ENCODE peak calls at places on chromosomes 13 and 19, in eight cellular contexts. One of them, this sample, is unnamed.

GRCh38 chr19:4186087-4186993 is 3.9 kb downstream of the ANKRD24 start:
- DNase-seq in spleen: peak; percentile 83
- DNase-seq in lung: peak; percentile 80
- DNase-seq in OCI-LY7: peak; percentile 76
- DNase-seq in right lobe of liver: peak; percentile 85
- DNase-seq in PC-3: peak; percentile 78
- DNase-seq in testis: peak; percentile 83
- DNase-seq in tibial artery: peak; percentile 41
- DNase-seq in this sample: peak; percentile 76

GRCh38 chr13:43307921-43308433 is 284.6 kb downstream of the DNAJC15 start:
- DNase-seq in spleen: no peak
- DNase-seq in lung: peak; percentile 77
- DNase-seq in OCI-LY7: peak; percentile 54
- DNase-seq in right lobe of liver: peak; percentile 96
- DNase-seq in PC-3: peak; percentile 16
- DNase-seq in testis: peak; percentile 96
- DNase-seq in tibial artery: peak; percentile 81
- DNase-seq in this sample: peak; percentile 38

GRCh38 chr19:800360-801029 is 3.2 kb downstream of the PTBP1 start:
- DNase-seq in spleen: no peak
- DNase-seq in lung: no peak
- DNase-seq in OCI-LY7: no peak
- DNase-seq in right lobe of liver: no peak
- DNase-seq in PC-3: peak; percentile 61
- DNase-seq in testis: peak; percentile 68
- DNase-seq in tibial artery: no peak
- DNase-seq in this sample: no peak

GRCh38 chr13:76884167-76884566 is 2.0 kb downstream of the KCTD12 start:
- DNase-seq in spleen: peak; percentile 81
- DNase-seq in lung: peak; percentile 56
- DNase-seq in OCI-LY7: no peak
- DNase-seq in right lobe of liver: no peak
- DNase-seq in PC-3: no peak
- DNase-seq in testis: peak; percentile 77
- DNase-seq in tibial artery: peak; percentile 34
- DNase-seq in this sample: no peak

GRCh38 chr19:14519860-14520407 is 1.7 kb upstream of the DNAJB1 start:
- DNase-seq in spleen: no peak
- DNase-seq in lung: no peak
- DNase-seq in OCI-LY7: no peak
- DNase-seq in right lobe of liver: peak; percentile 79
- DNase-seq in PC-3: peak; percentile 98
- DNase-seq in testis: peak; percentile 76
- DNase-seq in tibial artery: no peak
- DNase-seq in this sample: no peak

GRCh38 chr13:111210488-111210887 is 95.4 kb downstream of the ARHGEF7 start:
- DNase-seq in spleen: no peak
- DNase-seq in lung: peak; percentile 68
- DNase-seq in OCI-LY7: no peak
- DNase-seq in right lobe of liver: no peak
- DNase-seq in PC-3: peak; percentile 29
- DNase-seq in testis: peak; percentile 42
- DNase-seq in tibial artery: no peak
- DNase-seq in this sample: peak; percentile 57

GRCh38 chr19:6773323-6773931 is 919 bp downstream of the VAV1 start:
- DNase-seq in spleen: peak; percentile 93
- DNase-seq in lung: peak; percentile 55
- DNase-seq in OCI-LY7: peak; percentile 89
- DNase-seq in right lobe of liver: peak; percentile 70
- DNase-seq in PC-3: no peak
- DNase-seq in testis: no peak
- DNase-seq in tibial artery: peak; percentile 31
- DNase-seq in this sample: no peak

GRCh38 chr19:16202320-16203255 is 4.9 kb downstream of the AP1M1 start:
- DNase-seq in spleen: no peak
- DNase-seq in lung: no peak
- DNase-seq in OCI-LY7: no peak
- DNase-seq in right lobe of liver: no peak
- DNase-seq in PC-3: no peak
- DNase-seq in testis: no peak
- DNase-seq in tibial artery: no peak
- DNase-seq in this sample: no peak

GRCh38 chr13:24615911-24616472 is 64.2 kb upstream of the ATP12A start:
- DNase-seq in spleen: no peak
- DNase-seq in lung: no peak
- DNase-seq in OCI-LY7: no peak
- DNase-seq in right lobe of liver: no peak
- DNase-seq in PC-3: no peak
- DNase-seq in testis: no peak
- DNase-seq in tibial artery: no peak
- DNase-seq in this sample: no peak

GRCh38 chr13:28532226-28533048 is 37.5 kb upstream of the FLT1 start:
- DNase-seq in spleen: peak; percentile 81
- DNase-seq in lung: no peak
- DNase-seq in OCI-LY7: no peak
- DNase-seq in right lobe of liver: peak; percentile 66
- DNase-seq in PC-3: no peak
- DNase-seq in testis: peak; percentile 49
- DNase-seq in tibial artery: peak; percentile 21
- DNase-seq in this sample: no peak

GRCh38 chr13:50412046-50412617 is 396.9 kb downstream of the KCNRG start:
- DNase-seq in spleen: no peak
- DNase-seq in lung: no peak
- DNase-seq in OCI-LY7: no peak
- DNase-seq in right lobe of liver: no peak
- DNase-seq in PC-3: peak; percentile 6
- DNase-seq in testis: no peak
- DNase-seq in tibial artery: no peak
- DNase-seq in this sample: no peak

GRCh38 chr19:55014714-55015113 is 23.4 kb downstream of the GP6 start:
- DNase-seq in spleen: peak; percentile 84
- DNase-seq in lung: no peak
- DNase-seq in OCI-LY7: no peak
- DNase-seq in right lobe of liver: peak; percentile 64
- DNase-seq in PC-3: peak; percentile 25
- DNase-seq in testis: no peak
- DNase-seq in tibial artery: no peak
- DNase-seq in this sample: no peak

GRCh38 chr13:19838726-19839342 is 24.6 kb downstream of the ZMYM5 start:
- DNase-seq in spleen: no peak
- DNase-seq in lung: no peak
- DNase-seq in OCI-LY7: no peak
- DNase-seq in right lobe of liver: no peak
- DNase-seq in PC-3: no peak
- DNase-seq in testis: no peak
- DNase-seq in tibial artery: no peak
- DNase-seq in this sample: no peak

GRCh38 chr13:53015971-53016370 is 12.6 kb upstream of the OLFM4 start:
- DNase-seq in spleen: no peak
- DNase-seq in lung: no peak
- DNase-seq in OCI-LY7: no peak
- DNase-seq in right lobe of liver: no peak
- DNase-seq in PC-3: no peak
- DNase-seq in testis: no peak
- DNase-seq in tibial artery: no peak
- DNase-seq in this sample: no peak

GRCh38 chr19:56162258-56162657 is 13.6 kb upstream of the GALP start:
- DNase-seq in spleen: no peak
- DNase-seq in lung: no peak
- DNase-seq in OCI-LY7: no peak
- DNase-seq in right lobe of liver: no peak
- DNase-seq in PC-3: peak; percentile 15
- DNase-seq in testis: no peak
- DNase-seq in tibial artery: no peak
- DNase-seq in this sample: no peak

GRCh38 chr13:28031220-28031903 is 42.9 kb upstream of the URAD start:
- DNase-seq in spleen: peak; percentile 84
- DNase-seq in lung: peak; percentile 33
- DNase-seq in OCI-LY7: no peak
- DNase-seq in right lobe of liver: peak; percentile 61
- DNase-seq in PC-3: no peak
- DNase-seq in testis: no peak
- DNase-seq in tibial artery: peak; percentile 34
- DNase-seq in this sample: no peak

DNA sequence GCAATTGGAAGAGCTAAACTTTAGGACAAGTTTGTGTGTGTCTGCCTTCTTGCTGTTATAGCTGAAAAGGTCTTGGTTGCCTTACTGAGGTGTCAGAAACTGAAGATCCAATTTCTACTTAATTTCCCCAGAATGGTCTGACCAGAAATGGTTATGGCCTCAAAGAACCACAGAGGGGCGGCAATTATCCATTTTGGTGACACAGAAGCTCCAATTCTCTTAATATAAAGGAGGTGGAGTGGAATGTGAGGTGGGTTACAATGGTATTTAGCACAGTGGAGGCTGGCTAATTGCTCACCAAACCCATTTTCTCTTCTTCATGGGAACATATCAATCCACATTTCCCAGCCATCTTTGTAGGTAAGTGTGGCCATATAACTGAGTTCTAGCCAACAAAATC is 1157.2 kb downstream of the OLFM4 start:
- DNase-seq in spleen: no peak
- DNase-seq in lung: no peak
- DNase-seq in OCI-LY7: no peak
- DNase-seq in right lobe of liver: no peak
- DNase-seq in PC-3: peak; percentile 25
- DNase-seq in testis: no peak
- DNase-seq in tibial artery: no peak
- DNase-seq in this sample: peak; percentile 3
- TF ChIP-seq CTCF in spleen: no peak
- TF ChIP-seq CTCF in lung: no peak
- TF ChIP-seq CTCF in OCI-LY7: peak; percentile 24
- TF ChIP-seq CTCF in right lobe of liver: no peak
- TF ChIP-seq CTCF in PC-3: peak; percentile 43
- TF ChIP-seq CTCF in testis: no peak
- TF ChIP-seq CTCF in tibial artery: no peak
- TF ChIP-seq CTCF in this sample: no peak

DNA sequence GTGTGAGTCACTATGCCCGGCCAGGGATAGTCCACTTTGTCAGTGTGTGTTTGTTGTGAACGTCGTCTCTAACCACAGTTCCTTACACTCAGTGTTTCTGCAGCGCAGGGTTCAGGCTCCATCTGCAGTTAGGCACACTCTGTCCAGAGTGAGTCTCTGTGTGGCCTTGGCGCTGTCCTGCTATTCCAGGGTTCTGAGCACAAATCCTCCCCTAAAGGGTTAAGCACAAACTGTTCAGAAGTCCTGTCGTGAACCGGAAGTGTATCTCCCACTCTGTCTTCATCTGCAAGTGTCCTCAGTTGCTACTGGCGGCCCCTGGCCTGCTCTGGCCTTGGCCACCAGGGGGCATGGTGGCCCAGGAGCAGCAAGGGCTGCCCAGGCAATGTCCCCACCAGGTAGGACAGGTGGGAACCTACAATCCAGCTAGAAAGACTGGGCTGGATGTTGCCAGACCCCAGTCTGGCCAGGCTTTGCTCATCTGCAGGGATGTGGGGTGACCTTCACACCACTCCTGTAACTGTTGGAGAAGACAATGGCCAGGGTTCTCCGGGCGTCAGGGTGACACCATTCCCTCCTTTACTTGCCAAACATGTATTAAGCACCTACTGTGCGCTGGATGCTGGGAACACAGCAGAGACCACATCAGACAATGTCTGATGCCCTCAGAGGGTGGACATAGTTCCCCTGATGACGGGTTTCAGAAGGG is 38.6 kb upstream of the GATAD2A start:
- DNase-seq in spleen: peak; percentile 93
- DNase-seq in lung: peak; percentile 80
- DNase-seq in OCI-LY7: peak; percentile 92
- DNase-seq in right lobe of liver: peak; percentile 82
- DNase-seq in PC-3: peak; percentile 91
- DNase-seq in testis: peak; percentile 70
- DNase-seq in tibial artery: peak; percentile 55
- DNase-seq in this sample: peak; percentile 74
- H3K27ac ChIP-seq in spleen: peak overlapping the region; percentile 54
- H3K27ac ChIP-seq in lung: peak overlapping the region; percentile 32
- H3K27ac ChIP-seq in OCI-LY7: peak overlapping the region; percentile 43
- H3K27ac ChIP-seq in right lobe of liver: no peak overlapping the region
- H3K27ac ChIP-seq in PC-3: peak overlapping the region; percentile 12
- H3K27ac ChIP-seq in testis: no peak overlapping the region
- H3K27ac ChIP-seq in tibial artery: no peak overlapping the region
- H3K27ac ChIP-seq in this sample: peak overlapping the region; percentile 47

GRCh38 chr19:34806976-34807860 is 34.2 kb upstream of the ZNF599 start:
- DNase-seq in spleen: no peak
- DNase-seq in lung: no peak
- DNase-seq in OCI-LY7: no peak
- DNase-seq in right lobe of liver: no peak
- DNase-seq in PC-3: peak; percentile 2
- DNase-seq in testis: no peak
- DNase-seq in tibial artery: no peak
- DNase-seq in this sample: no peak
- TF ChIP-seq CTCF in spleen: no peak
- TF ChIP-seq CTCF in lung: no peak
- TF ChIP-seq CTCF in OCI-LY7: no peak
- TF ChIP-seq CTCF in right lobe of liver: no peak
- TF ChIP-seq CTCF in PC-3: no peak
- TF ChIP-seq CTCF in testis: no peak
- TF ChIP-seq CTCF in tibial artery: no peak
- TF ChIP-seq CTCF in this sample: no peak

DNA sequence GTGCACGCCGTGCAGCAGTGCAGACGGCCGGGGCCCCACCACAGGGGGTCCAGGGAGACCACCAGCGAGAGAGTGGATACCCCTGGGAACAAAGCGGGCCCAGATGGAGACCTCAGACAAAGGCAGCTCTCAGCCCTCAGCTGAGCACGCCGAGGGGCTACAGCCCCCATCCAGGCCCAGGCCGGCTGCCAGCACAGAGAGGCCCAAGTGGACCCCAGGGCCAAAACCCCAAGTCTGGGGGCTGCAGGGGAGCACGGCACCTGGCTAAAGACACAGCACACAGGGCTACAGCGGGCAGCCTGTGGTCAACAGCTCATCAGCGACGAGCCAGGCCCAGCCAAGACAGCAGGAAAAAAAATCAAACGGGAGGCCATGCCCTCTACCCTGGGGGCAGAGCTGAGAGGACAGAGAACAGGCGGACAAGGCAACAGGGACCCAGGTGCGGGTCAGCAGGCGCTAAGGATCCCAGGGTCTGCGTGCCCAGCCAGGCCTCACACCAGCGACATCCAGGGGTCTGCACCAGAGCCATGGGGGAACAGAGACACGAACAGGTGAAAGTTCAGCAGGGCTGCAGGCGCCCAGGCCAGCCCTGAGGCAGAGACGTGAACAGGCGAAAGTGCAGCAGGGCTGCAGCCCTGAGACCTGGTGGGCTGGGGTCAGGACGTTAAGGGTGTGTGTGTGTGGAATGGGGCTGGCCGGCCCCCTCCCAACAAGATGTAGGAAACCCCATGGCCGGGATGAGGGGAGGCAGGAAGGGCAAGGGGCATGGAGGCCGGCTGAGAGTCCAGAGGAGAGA is 34.3 kb downstream of the RASA3 start:
- DNase-seq in spleen: peak; percentile 58
- DNase-seq in lung: no peak
- DNase-seq in OCI-LY7: no peak
- DNase-seq in right lobe of liver: peak; percentile 53
- DNase-seq in PC-3: no peak
- DNase-seq in testis: peak; percentile 12
- DNase-seq in tibial artery: peak; percentile 18
- DNase-seq in this sample: no peak
- H3K27ac ChIP-seq in spleen: peak overlapping the region; percentile 45
- H3K27ac ChIP-seq in lung: no peak overlapping the region
- H3K27ac ChIP-seq in OCI-LY7: no peak overlapping the region
- H3K27ac ChIP-seq in right lobe of liver: no peak overlapping the region
- H3K27ac ChIP-seq in PC-3: no peak overlapping the region
- H3K27ac ChIP-seq in testis: peak overlapping the region; percentile 48
- H3K27ac ChIP-seq in tibial artery: peak overlapping the region; percentile 61
- H3K27ac ChIP-seq in this sample: peak overlapping the region; percentile 61

This sample was measured in RWPE1.